ENCODE peak calls at places on chromosomes 16 and 17, in six cellular contexts. F, M, E, W, Y and J are unnamed samples.

GRCh38 chr17:61065263-61065773 is 334.3 kb upstream of the TBX2 start:
- DNase-seq in F (no peak), M (no peak), E (peak), W (no peak), Y (no peak), J (no peak)

GRCh38 chr17:8176197-8176940 is at the start of gene TMEM107:
- DNase-seq in F (no peak), M (peak), E (peak), W (peak), Y (peak), J (peak)

GRCh38 chr16:50183316-50183715 is 30.2 kb downstream of the TENT4B start:
- DNase-seq in F (no peak), M (no peak), E (no peak), W (no peak), Y (no peak), J (no peak)

GRCh38 chr17:77909236-77909635 is 49.3 kb upstream of the TNRC6C start:
- DNase-seq in F (no peak), M (no peak), E (no peak), W (peak), Y (peak), J (no peak)

GRCh38 chr16:48613061-48613957 is 3.3 kb upstream of the N4BP1 start:
- DNase-seq in F (no peak), M (no peak), E (peak), W (no peak), Y (no peak), J (peak)

GRCh38 chr16:84574191-84574590 is 43.7 kb downstream of the COTL1 start:
- DNase-seq in F (no peak), M (no peak), E (no peak), W (no peak), Y (no peak), J (no peak)

GRCh38 chr17:3946711-3947235 is 17.5 kb downstream of the ATP2A3 start:
- DNase-seq in F (no peak), M (no peak), E (no peak), W (no peak), Y (no peak), J (no peak)

GRCh38 chr16:75087040-75087979 is 29.3 kb downstream of the LDHD start:
- DNase-seq in F (no peak), M (no peak), E (no peak), W (no peak), Y (no peak), J (peak)

GRCh38 chr16:10988164-10988803 is 43.9 kb downstream of the CLEC16A start:
- DNase-seq in F (no peak), M (no peak), E (no peak), W (no peak), Y (no peak), J (no peak)

GRCh38 chr17:30449480-30449879 is 27.7 kb upstream of the GOSR1 start:
- DNase-seq in F (no peak), M (peak), E (no peak), W (no peak), Y (no peak), J (peak)

GRCh38 chr16:1006781-1007180 is 25.2 kb downstream of the SOX8 start:
- DNase-seq in F (no peak), M (no peak), E (no peak), W (no peak), Y (no peak), J (no peak)

GRCh38 chr16:81873843-81874752 is 95.0 kb downstream of the PLCG2 start:
- DNase-seq in F (no peak), M (peak), E (peak), W (peak), Y (peak), J (no peak)

GRCh38 chr17:15348030-15348429 is 6.6 kb upstream of the TEKT3 start:
- DNase-seq in F (no peak), M (peak), E (peak), W (peak), Y (no peak), J (no peak)

GRCh38 chr16:69701452-69701851 is 24.9 kb downstream of the NQO1 start:
- DNase-seq in F (no peak), M (no peak), E (no peak), W (no peak), Y (no peak), J (no peak)

GRCh38 chr17:62705781-62706597 is 78.5 kb downstream of the MRC2 start:
- DNase-seq in F (no peak), M (peak), E (no peak), W (no peak), Y (peak), J (no peak)

GRCh38 chr17:76940738-76941350 is 72.6 kb downstream of the MGAT5B start:
- DNase-seq in F (no peak), M (no peak), E (peak), W (no peak), Y (no peak), J (no peak)

GRCh38 chr17:30477758-30478115 is 529 bp downstream of the GOSR1 start:
- DNase-seq in F (no peak), M (no peak), E (peak), W (no peak), Y (no peak), J (no peak)

GRCh38 chr16:3789375-3790067 is 72.2 kb upstream of the TRAP1 start:
- DNase-seq in F (no peak), M (no peak), E (no peak), W (no peak), Y (no peak), J (no peak)

GRCh38 chr16:74926832-74927231 is 58.1 kb downstream of the WDR59 start:
- DNase-seq in F (no peak), M (no peak), E (no peak), W (no peak), Y (no peak), J (no peak)

GRCh38 chr16:20901068-20901440 is 483 bp downstream of the LYRM1 start:
- DNase-seq in F (no peak), M (no peak), E (no peak), W (no peak), Y (no peak), J (no peak)

GRCh38 chr17:83145358-83145738 is 65.9 kb downstream of the METRNL start:
- DNase-seq in F (no peak), M (no peak), E (no peak), W (no peak), Y (no peak), J (no peak)

GRCh38 chr17:49987681-49988441 is 7.2 kb downstream of the DLX3 start:
- DNase-seq in F (no peak), M (no peak), E (peak), W (no peak), Y (peak), J (no peak)

GRCh38 chr16:79562166-79562823 is 38.2 kb downstream of the MAF start:
- DNase-seq in F (no peak), M (no peak), E (no peak), W (no peak), Y (no peak), J (no peak)

GRCh38 chr17:16912021-16912962 is 59.6 kb downstream of the TNFRSF13B start:
- DNase-seq in F (no peak), M (no peak), E (no peak), W (no peak), Y (no peak), J (peak)

GRCh38 chr17:13346996-13347762 is 254.6 kb downstream of the HS3ST3A1 start:
- DNase-seq in F (no peak), M (no peak), E (peak), W (no peak), Y (no peak), J (no peak)
- H3K4me3 ChIP-seq in F (no peak), M (no peak), E (no peak), W (no peak), Y (no peak), J (no peak)

GRCh38 chr17:67360880-67361279 is 5.5 kb downstream of the PSMD12 start:
- DNase-seq in F (no peak), M (no peak), E (no peak), W (no peak), Y (no peak), J (no peak)

GRCh38 chr17:67364847-67365761 is 1.3 kb downstream of the PSMD12 start:
- DNase-seq in F (no peak), M (no peak), E (no peak), W (no peak), Y (no peak), J (no peak)

GRCh38 chr17:67365762-67366192 is 600 bp downstream of the PSMD12 start:
- DNase-seq in F (no peak), M (no peak), E (peak), W (no peak), Y (no peak), J (no peak)

GRCh38 chr17:67362173-67362572 is 4.2 kb downstream of the PSMD12 start:
- DNase-seq in F (no peak), M (no peak), E (no peak), W (no peak), Y (no peak), J (no peak)

GRCh38 chr17:67366193-67367157 is at the start of gene PSMD12:
- DNase-seq in F (peak), M (peak), E (peak), W (peak), Y (peak), J (peak)
- TF ChIP-seq CTCF in F (no peak), M (no peak), E (no peak), W (no peak), Y (no peak), J (no peak)

GRCh38 chr16:15641753-15642556 is 999 bp downstream of the MARF1 start:
- DNase-seq in F (no peak), M (no peak), E (no peak), W (no peak), Y (no peak), J (no peak)

GRCh38 chr16:15643453-15644305 is 725 bp upstream of the MARF1 start:
- DNase-seq in F (no peak), M (peak), E (peak), W (peak), Y (no peak), J (no peak)

GRCh38 chr16:15642557-15643452 is at the start of gene MARF1:
- DNase-seq in F (peak), M (peak), E (peak), W (peak), Y (peak), J (peak)

GRCh38 chr16:15647615-15648014 is 2.4 kb upstream of the NDE1 start:
- DNase-seq in F (no peak), M (no peak), E (no peak), W (no peak), Y (no peak), J (no peak)

DNA sequence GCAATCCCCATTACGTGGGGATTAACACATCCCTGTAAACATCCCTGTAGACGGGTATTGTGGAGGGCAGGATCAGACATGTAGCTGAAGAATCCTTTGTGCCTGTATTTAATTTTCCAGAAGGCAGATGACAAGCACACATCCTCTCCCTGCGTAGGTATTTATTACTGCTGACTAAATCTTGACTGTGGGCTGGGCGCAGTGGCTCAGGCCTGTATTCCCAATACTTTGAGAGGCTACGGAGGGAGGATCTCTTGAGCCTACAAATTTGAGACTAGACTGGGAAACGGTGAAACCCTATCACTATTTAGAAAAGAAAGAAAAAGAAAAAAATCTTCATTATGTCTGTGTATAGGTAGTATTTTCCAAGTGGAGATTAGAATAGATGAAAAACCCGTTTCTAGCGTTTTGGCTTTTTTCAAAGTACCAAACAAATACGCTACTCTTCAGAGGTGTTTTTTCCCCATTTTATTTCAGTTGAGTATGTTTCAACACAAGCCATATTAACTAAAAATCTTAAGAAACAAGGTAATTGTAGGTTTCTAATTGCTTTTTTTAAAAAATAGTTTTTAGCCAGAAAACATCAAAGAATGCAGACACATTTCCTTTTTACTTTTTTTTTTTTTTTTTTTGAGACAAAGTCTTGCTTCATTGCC is 1.5 kb upstream of the MARF1 start:
- DNase-seq in F (no peak), M (no peak), E (peak), W (no peak), Y (no peak), J (no peak)
- H3K4me3 ChIP-seq in F (no peak), M (no peak), E (peak), W (no peak), Y (no peak), J (no peak)

GRCh38 chr17:80942360-80943345 is 49.0 kb upstream of the CHMP6 start:
- DNase-seq in F (peak), M (peak), E (no peak), W (peak), Y (peak), J (peak)
- TF ChIP-seq CTCF in F (peak), M (no peak), E (no peak), W (no peak), Y (no peak), J (no peak)

GRCh38 chr16:67931712-67932461 is at the start of gene CTRL:
- DNase-seq in F (no peak), M (peak), E (no peak), W (no peak), Y (no peak), J (no peak)
- H3K4me3 ChIP-seq in F (no peak), M (peak), E (no peak), W (no peak), Y (no peak), J (no peak)